ENCODE peak calls at places on chromosome X, in four cellular contexts. N is HepG2, E is K562, I is GM12878. V is an unnamed sample.

GRCh38 chrX:17527932-17528331 is 152.9 kb downstream of the NHS start:
- DNase-seq in N (no peak), E (no peak), I (no peak), V (no peak)

GRCh38 chrX:25017667-25018247 is 2.0 kb upstream of the ARX start:
- DNase-seq in I (no peak), E (no peak), N (no peak), V (no peak)

GRCh38 chrX:114065612-114066178 is 518.2 kb upstream of the HTR2C start:
- DNase-seq in E (no peak), N (no peak), I (no peak), V (no peak)

GRCh38 chrX:31563792-31564191 is 492.0 kb upstream of the FTHL17 start:
- DNase-seq in N (no peak), I (no peak), E (no peak), V (no peak)

GRCh38 chrX:63400340-63400739 is 49.2 kb upstream of the SPIN4 start:
- DNase-seq in N (no peak), E (no peak), I (no peak), V (no peak)

GRCh38 chrX:11423362-11423818 is 130.2 kb downstream of the AMELX start:
- DNase-seq in I (peak), E (peak), N (no peak), V (no peak)

GRCh38 chrX:57528670-57529255 is 63.0 kb upstream of the ZXDB start:
- DNase-seq in I (no peak), E (no peak), N (peak), V (no peak)

GRCh38 chrX:15059488-15059887 is 186.3 kb downstream of the MOSPD2 start:
- DNase-seq in N (no peak), E (no peak), I (no peak), V (no peak)

GRCh38 chrX:115378471-115378870 is 89.0 kb downstream of the LUZP4 start:
- DNase-seq in N (no peak), I (no peak), E (no peak), V (no peak)

GRCh38 chrX:66672106-66672505 is 33.2 kb upstream of the EDA2R start:
- DNase-seq in N (no peak), I (no peak), E (no peak), V (no peak)

GRCh38 chrX:141176586-141177451 is at the start of gene LDOC1:
- DNase-seq in N (no peak), E (peak), I (no peak), V (peak)
- TF ChIP-seq SP1 in N (no peak), E (no peak), I (no peak), V (no peak)

DNA sequence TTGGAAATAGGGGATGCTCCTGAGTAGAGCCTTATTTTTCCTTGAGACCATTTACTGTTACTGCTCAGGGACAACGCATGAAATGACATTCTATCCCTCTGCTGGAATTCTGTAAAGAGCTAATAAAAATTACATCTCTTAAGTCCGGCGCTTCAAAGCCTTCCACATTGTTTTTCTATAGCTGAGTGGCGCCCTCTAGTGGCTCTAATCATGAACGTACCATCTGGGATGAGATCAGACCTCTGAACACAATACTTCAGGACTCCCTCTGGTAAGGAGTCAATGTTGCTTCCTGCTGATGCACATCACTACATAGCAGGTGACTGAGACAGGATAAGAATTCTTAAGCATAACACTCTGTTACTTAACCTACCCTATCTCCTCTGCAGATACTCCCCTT is 6.0 kb downstream of the HMGN5 start:
- DNase-seq in N (peak), I (no peak), E (peak), V (peak)
- TF ChIP-seq FOXK2 in N (no peak), I (no peak), E (no peak), V (no peak)

GRCh38 chrX:45230410-45230809 is 29.7 kb upstream of the DIPK2B start:
- DNase-seq in N (no peak), E (no peak), I (no peak), V (no peak)
- TF ChIP-seq SP1 in N (no peak), E (no peak), I (no peak), V (no peak)

DNA sequence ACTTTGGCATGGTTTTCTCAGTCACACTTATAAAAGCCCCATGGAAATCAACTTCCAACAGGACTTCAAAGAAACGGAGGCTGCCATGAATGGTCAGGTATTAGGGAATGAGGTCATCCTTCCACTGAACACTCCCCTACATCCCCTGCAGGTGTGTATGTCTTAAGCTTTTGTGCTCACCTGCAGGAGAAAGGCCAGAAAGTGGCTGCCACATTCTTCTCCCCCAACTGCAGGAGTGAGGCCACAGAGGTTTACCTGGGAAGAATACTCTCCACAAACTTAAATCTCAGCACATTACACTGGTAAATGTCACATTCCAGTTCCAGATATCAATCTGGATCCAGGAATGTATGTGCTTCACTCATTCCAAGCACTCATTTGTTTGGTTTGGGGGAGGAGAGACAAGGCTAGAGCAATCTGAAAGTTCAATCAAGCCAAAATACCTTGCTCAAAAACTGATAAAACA is 15.5 kb downstream of the FAM9C start:
- DNase-seq in E (no peak), N (peak), I (no peak), V (no peak)
- TF ChIP-seq FOXK2 in E (no peak), N (no peak), I (no peak), V (no peak)